ENCODE peak calls at places on chromosomes 4 and X, in four cellular contexts. One of them, this sample, is unnamed. For H3K36me3, the result is how much of the 10 kb centered on the place peaks cover.

GRCh38 chrX:139844163-139844562 is 88.7 kb downstream of the ATP11C start:
- DNase-seq in transverse colon: no peak
- DNase-seq in uterus: no peak
- DNase-seq in heart left ventricle: no peak
- DNase-seq in this sample: no peak

GRCh38 chrX:153209347-153209746 is 30.3 kb downstream of the MAGEA1 start:
- DNase-seq in transverse colon: no peak
- DNase-seq in uterus: no peak
- DNase-seq in heart left ventricle: no peak
- DNase-seq in this sample: no peak

GRCh38 chr4:142656178-142656577 is 189.9 kb downstream of the INPP4B start:
- DNase-seq in transverse colon: no peak
- DNase-seq in uterus: no peak
- DNase-seq in heart left ventricle: no peak
- DNase-seq in this sample: no peak

GRCh38 chrX:41014776-41015175 is 70.5 kb upstream of the USP9X start:
- DNase-seq in transverse colon: no peak
- DNase-seq in uterus: no peak
- DNase-seq in heart left ventricle: no peak
- DNase-seq in this sample: no peak

GRCh38 chr4:80182237-80182866 is 15.0 kb upstream of the PRDM8 start:
- DNase-seq in transverse colon: no peak
- DNase-seq in uterus: no peak
- DNase-seq in heart left ventricle: no peak
- DNase-seq in this sample: no peak

GRCh38 chr4:2074588-2074987 is 15.5 kb downstream of the NAT8L start:
- DNase-seq in transverse colon: no peak
- DNase-seq in uterus: no peak
- DNase-seq in heart left ventricle: no peak
- DNase-seq in this sample: peak

GRCh38 chrX:136185409-136186022 is 38.2 kb downstream of the FHL1 start:
- DNase-seq in transverse colon: no peak
- DNase-seq in uterus: no peak
- DNase-seq in heart left ventricle: no peak
- DNase-seq in this sample: no peak

GRCh38 chr4:10458190-10458589 is 964 bp upstream of the ZNF518B start:
- DNase-seq in transverse colon: no peak
- DNase-seq in uterus: no peak
- DNase-seq in heart left ventricle: no peak
- DNase-seq in this sample: no peak

GRCh38 chr4:99816611-99817309 is at the start of gene DAPP1:
- DNase-seq in transverse colon: peak
- DNase-seq in uterus: no peak
- DNase-seq in heart left ventricle: no peak
- DNase-seq in this sample: peak

GRCh38 chrX:24149346-24150050 is at the start of gene ZFX:
- DNase-seq in transverse colon: peak
- DNase-seq in uterus: peak
- DNase-seq in heart left ventricle: peak
- DNase-seq in this sample: peak

GRCh38 chrX:18286322-18286831 is 65.7 kb upstream of the BEND2 start:
- DNase-seq in transverse colon: no peak
- DNase-seq in uterus: no peak
- DNase-seq in heart left ventricle: no peak
- DNase-seq in this sample: no peak

GRCh38 chrX:134548257-134548732 is 88.3 kb downstream of the HPRT1 start:
- DNase-seq in transverse colon: no peak
- DNase-seq in uterus: no peak
- DNase-seq in heart left ventricle: no peak
- DNase-seq in this sample: no peak

GRCh38 chr4:163620738-163621137 is 126.2 kb downstream of the TMA16 start:
- DNase-seq in transverse colon: no peak
- DNase-seq in uterus: no peak
- DNase-seq in heart left ventricle: no peak
- DNase-seq in this sample: no peak

GRCh38 chr4:36026348-36026747 is 218.0 kb downstream of the ARAP2 start:
- DNase-seq in transverse colon: no peak
- DNase-seq in uterus: no peak
- DNase-seq in heart left ventricle: no peak
- DNase-seq in this sample: no peak

GRCh38 chr4:73815145-73815544 is 21.3 kb upstream of the CXCL6 start:
- DNase-seq in transverse colon: no peak
- DNase-seq in uterus: no peak
- DNase-seq in heart left ventricle: no peak
- DNase-seq in this sample: no peak

GRCh38 chr4:48944659-48945290 is 38.2 kb upstream of the OCIAD2 start:
- DNase-seq in transverse colon: peak
- DNase-seq in uterus: no peak
- DNase-seq in heart left ventricle: no peak
- DNase-seq in this sample: peak

GRCh38 chrX:130028196-130028595 is 45.8 kb downstream of the BCORL1 start:
- DNase-seq in transverse colon: peak
- DNase-seq in uterus: no peak
- DNase-seq in heart left ventricle: peak
- DNase-seq in this sample: peak

GRCh38 chr4:86220137-86220536 is 139.7 kb downstream of the MAPK10 start:
- DNase-seq in transverse colon: no peak
- DNase-seq in uterus: no peak
- DNase-seq in heart left ventricle: no peak
- DNase-seq in this sample: no peak

GRCh38 chr4:81260443-81261102 is 45.6 kb upstream of the PRKG2 start:
- DNase-seq in transverse colon: no peak
- DNase-seq in uterus: no peak
- DNase-seq in heart left ventricle: no peak
- DNase-seq in this sample: no peak

GRCh38 chrX:31178769-31179125 is 106.9 kb upstream of the FTHL17 start:
- DNase-seq in transverse colon: no peak
- DNase-seq in uterus: no peak
- DNase-seq in heart left ventricle: no peak
- DNase-seq in this sample: no peak

GRCh38 chr4:105786748-105787147 is 78.2 kb downstream of the GSTCD start:
- DNase-seq in transverse colon: no peak
- DNase-seq in uterus: no peak
- DNase-seq in heart left ventricle: no peak
- DNase-seq in this sample: no peak

GRCh38 chr4:111360906-111361305 is 738.0 kb upstream of the PITX2 start:
- DNase-seq in transverse colon: no peak
- DNase-seq in uterus: no peak
- DNase-seq in heart left ventricle: no peak
- DNase-seq in this sample: no peak

GRCh38 chr4:11618666-11619282 is 190.1 kb upstream of the HS3ST1 start:
- DNase-seq in transverse colon: no peak
- DNase-seq in uterus: no peak
- DNase-seq in heart left ventricle: no peak
- DNase-seq in this sample: no peak

GRCh38 chrX:69107231-69107739 is 58.0 kb downstream of the PJA1 start:
- DNase-seq in transverse colon: no peak
- DNase-seq in uterus: peak
- DNase-seq in heart left ventricle: no peak
- DNase-seq in this sample: no peak

GRCh38 chr4:189021831-189022230 is 882.6 kb downstream of the TRIML1 start:
- DNase-seq in transverse colon: no peak
- DNase-seq in uterus: peak
- DNase-seq in heart left ventricle: no peak
- DNase-seq in this sample: no peak

GRCh38 chr4:5051210-5051691 is at the start of gene STK32B:
- DNase-seq in transverse colon: peak
- DNase-seq in uterus: peak
- DNase-seq in heart left ventricle: peak
- DNase-seq in this sample: no peak

GRCh38 chr4:171181090-171181489 is 632.1 kb upstream of the GALNTL6 start:
- DNase-seq in transverse colon: no peak
- DNase-seq in uterus: no peak
- DNase-seq in heart left ventricle: no peak
- DNase-seq in this sample: no peak

GRCh38 chr4:125423124-125423523 is 108.4 kb downstream of the FAT4 start:
- DNase-seq in transverse colon: no peak
- DNase-seq in uterus: no peak
- DNase-seq in heart left ventricle: no peak
- DNase-seq in this sample: no peak

GRCh38 chrX:56728321-56728720 is 722 bp upstream of the NBDY start:
- DNase-seq in transverse colon: no peak
- DNase-seq in uterus: no peak
- DNase-seq in heart left ventricle: no peak
- DNase-seq in this sample: no peak

GRCh38 chr4:8472689-8473197 is 32.2 kb downstream of the TRMT44 start:
- DNase-seq in transverse colon: no peak
- DNase-seq in uterus: peak
- DNase-seq in heart left ventricle: no peak
- DNase-seq in this sample: no peak

GRCh38 chr4:88104902-88105610 is 53.4 kb downstream of the ABCG2 start:
- DNase-seq in transverse colon: no peak
- DNase-seq in uterus: no peak
- DNase-seq in heart left ventricle: no peak
- DNase-seq in this sample: no peak

GRCh38 chr4:114132830-114133229 is 153.4 kb upstream of the ARSJ start:
- DNase-seq in transverse colon: no peak
- DNase-seq in uterus: no peak
- DNase-seq in heart left ventricle: no peak
- DNase-seq in this sample: no peak

GRCh38 chrX:67622053-67622452 is 78.2 kb downstream of the AR start:
- DNase-seq in transverse colon: no peak
- DNase-seq in uterus: no peak
- DNase-seq in heart left ventricle: no peak
- DNase-seq in this sample: no peak

GRCh38 chrX:134803551-134804183 is 145.4 kb upstream of the PLAC1 start:
- DNase-seq in transverse colon: no peak
- DNase-seq in uterus: no peak
- DNase-seq in heart left ventricle: no peak
- DNase-seq in this sample: no peak

GRCh38 chrX:150360331-150360730 is 2.8 kb upstream of the MAMLD1 start:
- DNase-seq in transverse colon: no peak
- DNase-seq in uterus: no peak
- DNase-seq in heart left ventricle: no peak
- DNase-seq in this sample: no peak

GRCh38 chr4:1416948-1417260 is 10.7 kb upstream of the NKX1-1 start:
- DNase-seq in transverse colon: no peak
- DNase-seq in uterus: no peak
- DNase-seq in heart left ventricle: peak
- DNase-seq in this sample: no peak

GRCh38 chr4:119841361-119841760 is 212.8 kb upstream of the PDE5A start:
- DNase-seq in transverse colon: no peak
- DNase-seq in uterus: no peak
- DNase-seq in heart left ventricle: no peak
- DNase-seq in this sample: no peak

GRCh38 chr4:119832731-119833233 is 204.2 kb upstream of the PDE5A start:
- DNase-seq in transverse colon: no peak
- DNase-seq in uterus: no peak
- DNase-seq in heart left ventricle: no peak
- DNase-seq in this sample: no peak

GRCh38 chr4:119834901-119835300 is 206.3 kb upstream of the PDE5A start:
- DNase-seq in transverse colon: no peak
- DNase-seq in uterus: no peak
- DNase-seq in heart left ventricle: no peak
- DNase-seq in this sample: no peak

GRCh38 chr4:119833611-119834010 is 205.0 kb upstream of the PDE5A start:
- DNase-seq in transverse colon: no peak
- DNase-seq in uterus: no peak
- DNase-seq in heart left ventricle: no peak
- DNase-seq in this sample: no peak

DNA sequence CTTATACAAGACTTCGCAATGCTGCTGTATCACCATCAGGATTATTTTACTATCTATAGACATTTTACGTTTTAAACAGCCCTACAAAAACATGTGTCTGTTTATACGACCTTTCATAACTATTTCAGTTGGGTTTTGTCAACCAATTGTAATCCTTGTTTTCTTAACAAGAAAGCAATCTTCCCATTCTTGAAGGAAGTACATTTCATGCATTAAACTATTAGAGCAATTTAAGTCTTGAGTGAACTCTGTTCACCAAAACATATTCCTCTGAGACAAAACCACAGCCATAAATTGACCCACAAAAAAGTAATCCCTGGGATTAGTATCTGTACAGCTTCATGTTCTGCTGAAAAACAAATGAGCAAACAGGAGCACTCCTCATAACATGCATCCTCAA is 206.9 kb upstream of the PDE5A start:
- DNase-seq in transverse colon: no peak
- DNase-seq in uterus: no peak
- DNase-seq in heart left ventricle: no peak
- DNase-seq in this sample: no peak
- H3K27ac ChIP-seq in transverse colon: no peak
- H3K27ac ChIP-seq in uterus: no peak
- H3K27ac ChIP-seq in heart left ventricle: peak
- H3K27ac ChIP-seq in this sample: no peak

GRCh38 chrX:54754854-54755253 is 43.2 kb downstream of the ITIH6 start:
- DNase-seq in transverse colon: no peak
- DNase-seq in uterus: no peak
- DNase-seq in heart left ventricle: no peak
- DNase-seq in this sample: no peak

DNA sequence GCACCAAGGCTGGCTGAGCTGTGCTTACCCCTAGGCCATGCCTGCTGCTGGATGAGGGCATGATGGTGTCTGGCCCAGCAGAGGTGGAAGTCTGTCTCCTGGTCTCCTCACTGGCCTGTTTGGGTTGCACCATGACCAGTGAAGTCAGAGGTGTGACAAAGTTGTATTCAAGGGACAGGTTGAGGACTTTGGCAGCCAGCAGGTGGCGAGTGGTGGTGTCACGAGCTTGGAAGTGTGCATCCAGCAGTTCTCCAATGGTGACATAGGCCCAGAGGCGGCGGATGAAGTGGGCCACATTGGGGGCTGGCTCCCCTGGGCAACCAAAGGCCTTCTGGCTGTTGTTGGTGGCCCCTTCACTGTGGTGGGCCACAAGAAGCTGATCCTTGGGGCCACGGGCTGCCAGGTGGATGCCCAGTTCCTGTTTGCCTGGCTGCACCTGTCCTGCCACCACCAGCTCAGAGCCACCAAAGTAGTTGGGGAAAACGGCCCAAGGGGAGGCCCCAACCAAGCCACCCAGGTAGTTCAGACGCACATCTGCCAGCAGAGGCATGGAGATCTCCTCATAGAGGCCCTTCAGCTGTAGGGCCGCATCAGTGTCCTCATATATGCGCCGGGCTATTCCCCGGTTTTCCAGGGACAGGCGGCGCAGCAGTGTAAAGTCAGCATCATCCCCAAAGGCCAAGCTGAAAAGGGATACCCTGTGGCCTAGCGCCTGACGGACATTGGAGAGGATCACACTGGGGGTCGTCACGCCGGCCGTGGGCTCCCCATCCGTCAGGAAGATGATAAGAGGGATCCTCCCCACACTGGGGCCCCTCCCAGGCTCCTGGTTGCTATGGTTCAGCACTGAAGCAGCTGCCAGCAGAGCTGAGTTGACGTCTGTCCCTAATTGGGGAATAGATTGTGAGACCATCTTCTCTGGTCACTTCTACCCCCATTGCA is 39.7 kb downstream of the ITIH6 start:
- DNase-seq in transverse colon: no peak
- DNase-seq in uterus: no peak
- DNase-seq in heart left ventricle: no peak
- DNase-seq in this sample: no peak
- H3K36me3 ChIP-seq in transverse colon: under half
- H3K36me3 ChIP-seq in uterus: under half
- H3K36me3 ChIP-seq in heart left ventricle: under half
- H3K36me3 ChIP-seq in this sample: under half

GRCh38 chrX:48521353-48522243 is at the start of gene EBP:
- DNase-seq in transverse colon: peak
- DNase-seq in uterus: peak
- DNase-seq in heart left ventricle: peak
- DNase-seq in this sample: peak
- TF ChIP-seq POLR2A in transverse colon: peak
- TF ChIP-seq POLR2A in uterus: peak
- TF ChIP-seq POLR2A in heart left ventricle: no peak
- TF ChIP-seq POLR2A in this sample: peak

GRCh38 chrX:3690140-3690539 is 23.3 kb downstream of the PRKX start:
- DNase-seq in transverse colon: no peak
- DNase-seq in uterus: no peak
- DNase-seq in heart left ventricle: no peak
- DNase-seq in this sample: no peak
- H3K27ac ChIP-seq in transverse colon: no peak
- H3K27ac ChIP-seq in uterus: no peak
- H3K27ac ChIP-seq in heart left ventricle: no peak
- H3K27ac ChIP-seq in this sample: no peak

This sample was measured in Peyer's patch.